ENCODE peak calls at places on chromosome 2, in seven cellular contexts. Y is Ammon's horn; L is NCI-H1930; Z is T-helper 2 cell; J is CD8-positive, alpha-beta memory T cell; D is lower lobe of right lung; C is NAMALWA. T is an unnamed sample.

GRCh38 chr2:97708608-97709007 is 4.8 kb upstream of the ZAP70 start:
- DNase-seq in D (no peak), Y (no peak), C (no peak), Z (no peak), L (no peak), J (no peak), T (no peak)

GRCh38 chr2:188181439-188181838 is 110.2 kb upstream of the GULP1 start:
- DNase-seq in L (no peak), C (no peak), Y (no peak), J (no peak), Z (no peak), D (no peak), T (no peak)

GRCh38 chr2:161844845-161845244 is 220.6 kb downstream of the SLC4A10 start:
- DNase-seq in J (no peak), Y (no peak), C (peak; percentile 21), Z (no peak), L (peak; percentile 95), D (no peak), T (no peak)

GRCh38 chr2:164014068-164014577 is 278.3 kb upstream of the FIGN start:
- DNase-seq in C (no peak), Z (no peak), Y (peak; percentile 91), L (no peak), D (no peak), J (no peak), T (no peak)

GRCh38 chr2:209970271-209970670 is 32.2 kb upstream of the RPE start:
- DNase-seq in J (no peak), L (no peak), Y (no peak), D (no peak), C (no peak), Z (no peak), T (no peak)

GRCh38 chr2:98236935-98237334 is 109.3 kb upstream of the CNGA3 start:
- DNase-seq in Y (no peak), Z (no peak), C (no peak), L (no peak), J (no peak), D (no peak), T (no peak)

GRCh38 chr2:48482774-48483173 is 47.2 kb upstream of the STON1 start:
- DNase-seq in L (no peak), D (no peak), C (no peak), J (no peak), Z (no peak), Y (peak; percentile 87), T (no peak)

GRCh38 chr2:39260087-39260486 is 16.3 kb upstream of the CDKL4 start:
- DNase-seq in C (no peak), J (no peak), D (no peak), Y (no peak), Z (no peak), L (no peak), T (no peak)

GRCh38 chr2:121608367-121608766 is 40.9 kb downstream of the CLASP1 start:
- DNase-seq in Y (no peak), L (no peak), Z (no peak), D (no peak), C (no peak), J (no peak), T (no peak)

GRCh38 chr2:241842620-241843211 is 16.0 kb downstream of the PDCD1 start:
- DNase-seq in Y (no peak), Z (peak; percentile 25), C (no peak), D (peak; percentile 75), L (no peak), J (peak; percentile 32), T (no peak)

GRCh38 chr2:47771211-47771610 is 11.7 kb upstream of the MSH6 start:
- DNase-seq in Z (no peak), J (no peak), Y (peak; percentile 75), L (no peak), C (peak; percentile 67), D (no peak), T (peak; percentile 33)

GRCh38 chr2:10170256-10170655 is 47.7 kb downstream of the RRM2 start:
- DNase-seq in Z (no peak), C (no peak), J (no peak), L (no peak), D (no peak), Y (no peak), T (no peak)

GRCh38 chr2:20222769-20223344 is 2.1 kb downstream of the SDC1 start:
- DNase-seq in L (no peak), D (peak; percentile 39), C (no peak), Y (no peak), Z (no peak), J (no peak), T (no peak)

GRCh38 chr2:290090-290722 is 2.3 kb upstream of the ALKAL2 start:
- DNase-seq in Y (peak; percentile 90), D (peak; percentile 75), Z (peak; percentile 17), L (peak; percentile 28), C (no peak), J (peak; percentile 40), T (no peak)

GRCh38 chr2:9558948-9559381 is 3.3 kb upstream of the ADAM17 start:
- DNase-seq in Y (no peak), L (no peak), Z (no peak), C (no peak), J (no peak), D (no peak), T (peak; percentile 93)

GRCh38 chr2:6639870-6640639 is 225.7 kb downstream of the CMPK2 start:
- DNase-seq in D (no peak), L (no peak), C (no peak), J (no peak), Z (no peak), Y (no peak), T (no peak)

GRCh38 chr2:191245046-191245868 is at the start of gene MYO1B:
- DNase-seq in L (peak; percentile 65), D (peak; percentile 86), C (no peak), Y (no peak), J (peak; percentile 44), Z (peak; percentile 16), T (peak; percentile 36)

T was measured in amniotic stem cell.